ENCODE peak calls at places on chromosomes 7 and 10, in four cellular contexts. F is HepG2, H is K562, W is GM12878. R is an unnamed sample.

GRCh38 chr7:128937271-128937646 is 468 bp upstream of the IRF5 start:
- DNase-seq in F (no peak), H (no peak), W (no peak), R (no peak)

GRCh38 chr7:17233643-17234397 is 64.6 kb upstream of the AHR start:
- DNase-seq in F (no peak), H (no peak), W (peak; percentile 9), R (no peak)

GRCh38 chr10:80870282-80870681 is 332.6 kb downstream of the SH2D4B start:
- DNase-seq in F (no peak), H (no peak), W (peak; percentile 13), R (no peak)

GRCh38 chr10:30637881-30638467 is 8.4 kb upstream of the LYZL2 start:
- DNase-seq in F (peak; percentile 86), H (no peak), W (no peak), R (no peak)

GRCh38 chr10:52004342-52004949 is 305.1 kb upstream of the CSTF2T start:
- DNase-seq in F (peak; percentile 5), H (peak; percentile 22), W (no peak), R (peak; percentile 74)

GRCh38 chr7:27834179-27834921 is 94.4 kb downstream of the TAX1BP1 start:
- DNase-seq in F (no peak), H (no peak), W (no peak), R (peak; percentile 48)

GRCh38 chr10:95260397-95260881 is 30.4 kb downstream of the PDLIM1 start:
- DNase-seq in F (peak; percentile 84), H (no peak), W (no peak), R (no peak)

GRCh38 chr7:82264752-82265305 is 178.7 kb downstream of the CACNA2D1 start:
- DNase-seq in F (no peak), H (no peak), W (no peak), R (no peak)

GRCh38 chr10:70771311-70772194 is 13.6 kb downstream of the TBATA start:
- DNase-seq in F (no peak), H (no peak), W (no peak), R (no peak)

GRCh38 chr10:125238682-125239081 is 78.3 kb upstream of the CTBP2 start:
- DNase-seq in F (no peak), H (peak; percentile 18), W (no peak), R (peak; percentile 22)

GRCh38 chr10:17075510-17075909 is 54.1 kb downstream of the CUBN start:
- DNase-seq in F (peak; percentile 18), H (no peak), W (no peak), R (no peak)

GRCh38 chr7:6228363-6228762 is 44.1 kb downstream of the CYTH3 start:
- DNase-seq in F (no peak), H (peak; percentile 59), W (no peak), R (peak; percentile 30)

GRCh38 chr10:14329609-14330246 is 996 bp downstream of the FRMD4A start:
- DNase-seq in F (no peak), H (no peak), W (no peak), R (peak; percentile 51)

GRCh38 chr7:83271212-83272099 is 108.8 kb upstream of the PCLO start:
- DNase-seq in F (peak; percentile 1), H (no peak), W (no peak), R (peak; percentile 59)

GRCh38 chr7:85516675-85517074 is 329.8 kb upstream of the SEMA3D start:
- DNase-seq in F (no peak), H (no peak), W (no peak), R (no peak)

GRCh38 chr10:94192974-94193373 is 169.8 kb downstream of the NOC3L start:
- DNase-seq in F (no peak), H (no peak), W (no peak), R (no peak)

GRCh38 chr7:114922151-114922651 is 307 bp downstream of the MDFIC start:
- DNase-seq in F (no peak), H (no peak), W (no peak), R (peak; percentile 59)

GRCh38 chr7:22909958-22910357 is 87.3 kb upstream of the TOMM7 start:
- DNase-seq in F (no peak), H (no peak), W (no peak), R (no peak)

GRCh38 chr10:104581884-104582603 is 59.0 kb upstream of the SORCS3 start:
- DNase-seq in F (no peak), H (no peak), W (no peak), R (no peak)

GRCh38 chr7:132557489-132558044 is 18.7 kb downstream of the PLXNA4 start:
- DNase-seq in F (no peak), H (no peak), W (no peak), R (peak; percentile 47)

GRCh38 chr10:117535045-117535751 is 7.3 kb upstream of the EMX2 start:
- DNase-seq in F (no peak), H (no peak), W (no peak), R (peak; percentile 37)

GRCh38 chr7:98826811-98827231 is 43.0 kb downstream of the TMEM130 start:
- DNase-seq in F (no peak), H (no peak), W (no peak), R (peak; percentile 48)

GRCh38 chr10:128254486-128254885 is 128.3 kb upstream of the MKI67 start:
- DNase-seq in F (no peak), H (no peak), W (no peak), R (no peak)

GRCh38 chr7:141700848-141701371 is 1.1 kb downstream of the DENND11 start:
- DNase-seq in F (no peak), H (no peak), W (no peak), R (peak; percentile 65)

GRCh38 chr7:33850768-33851167 is 54.6 kb upstream of the BMPER start:
- DNase-seq in F (no peak), H (no peak), W (no peak), R (no peak)

GRCh38 chr7:33849004-33849403 is 56.3 kb upstream of the BMPER start:
- DNase-seq in F (no peak), H (no peak), W (no peak), R (no peak)

GRCh38 chr7:33853361-33854062 is 51.8 kb upstream of the BMPER start:
- DNase-seq in F (no peak), H (no peak), W (no peak), R (no peak)

GRCh38 chr7:33852838-33853237 is 52.5 kb upstream of the BMPER start:
- DNase-seq in F (no peak), H (no peak), W (no peak), R (no peak)

DNA sequence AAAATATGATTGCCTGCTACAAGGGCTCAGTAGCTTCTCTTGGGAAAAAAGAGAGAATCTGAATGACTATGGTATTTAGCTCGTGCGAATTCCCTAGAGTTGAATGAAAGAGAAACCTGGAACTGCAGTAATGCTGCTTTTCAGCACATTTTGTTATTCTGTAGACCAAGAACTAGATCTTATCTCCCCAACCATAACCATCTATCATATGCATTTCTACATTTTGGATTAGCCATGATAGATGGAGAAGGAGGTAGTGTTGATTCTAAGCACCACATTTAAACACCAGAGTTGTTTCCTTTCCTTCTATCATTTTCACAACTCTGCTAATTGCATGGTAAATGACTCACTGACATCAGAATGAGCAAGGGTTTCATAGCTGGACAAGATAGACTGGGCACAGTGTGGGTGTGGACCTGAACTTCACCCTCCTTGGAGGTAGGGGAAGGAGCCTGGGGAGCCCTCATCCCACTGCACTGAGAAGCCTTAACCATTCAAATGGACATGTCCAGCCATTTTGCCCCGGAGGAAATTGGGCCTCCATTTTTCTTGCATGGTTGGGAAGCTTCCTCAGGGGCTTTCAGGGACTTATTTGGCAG is 55.3 kb upstream of the BMPER start:
- DNase-seq in F (no peak), H (no peak), W (no peak), R (no peak)
- TF ChIP-seq CREB1 in F (no peak), H (no peak), W (no peak), R (no peak)

GRCh38 chr7:50492770-50493519 is 42.8 kb upstream of the FIGNL1 start:
- DNase-seq in F (peak; percentile 18), H (no peak), W (no peak), R (no peak)

GRCh38 chr7:50488379-50488778 is 38.2 kb upstream of the FIGNL1 start:
- DNase-seq in F (no peak), H (no peak), W (no peak), R (no peak)

GRCh38 chr7:50495746-50496145 is 45.6 kb upstream of the FIGNL1 start:
- DNase-seq in F (no peak), H (no peak), W (no peak), R (no peak)

GRCh38 chr7:50491943-50492342 is 41.8 kb upstream of the FIGNL1 start:
- DNase-seq in F (no peak), H (no peak), W (no peak), R (no peak)

GRCh38 chr7:50491209-50491608 is 41.1 kb upstream of the FIGNL1 start:
- DNase-seq in F (no peak), H (no peak), W (no peak), R (no peak)
- H2AFZ ChIP-seq in F (no peak overlapping the region), H (no peak overlapping the region), W (no peak overlapping the region), R (no peak overlapping the region)

DNA sequence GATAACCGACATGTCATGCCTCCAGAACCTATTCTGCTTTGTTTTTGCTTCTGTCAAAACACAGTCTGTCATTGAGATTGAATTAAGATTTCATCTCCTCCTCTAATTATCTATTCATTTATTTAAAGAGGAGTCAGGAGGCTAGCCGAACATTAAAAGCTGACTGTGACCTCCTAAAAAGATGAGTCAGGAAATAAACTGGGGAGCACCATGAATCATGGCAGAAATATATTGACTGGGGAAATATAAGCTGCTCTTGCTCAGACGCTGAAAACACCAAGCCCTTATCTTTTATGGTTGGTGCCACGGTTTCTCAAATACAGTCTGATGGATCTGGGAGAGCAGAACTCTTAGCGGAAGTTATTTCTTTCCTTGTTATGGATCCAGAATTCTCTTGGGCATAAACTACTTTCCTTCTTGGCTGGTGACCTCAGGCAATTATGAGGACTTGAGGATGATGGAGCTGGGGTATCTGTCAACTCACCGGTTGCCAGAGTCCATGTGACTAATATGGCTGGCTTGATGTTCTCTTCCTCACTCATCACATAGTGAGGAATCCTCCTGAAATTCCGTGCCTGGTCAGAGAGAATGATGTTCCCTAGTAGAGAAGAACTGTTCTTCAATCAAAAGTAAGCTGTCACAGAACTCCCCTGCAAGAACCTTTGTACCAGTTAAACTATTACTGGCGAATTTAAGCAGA is 307.6 kb upstream of the PHYHIPL start:
- DNase-seq in F (no peak), H (no peak), W (no peak), R (no peak)
- TF ChIP-seq JUNB in F (no peak), H (no peak), W (no peak), R (no peak)

DNA sequence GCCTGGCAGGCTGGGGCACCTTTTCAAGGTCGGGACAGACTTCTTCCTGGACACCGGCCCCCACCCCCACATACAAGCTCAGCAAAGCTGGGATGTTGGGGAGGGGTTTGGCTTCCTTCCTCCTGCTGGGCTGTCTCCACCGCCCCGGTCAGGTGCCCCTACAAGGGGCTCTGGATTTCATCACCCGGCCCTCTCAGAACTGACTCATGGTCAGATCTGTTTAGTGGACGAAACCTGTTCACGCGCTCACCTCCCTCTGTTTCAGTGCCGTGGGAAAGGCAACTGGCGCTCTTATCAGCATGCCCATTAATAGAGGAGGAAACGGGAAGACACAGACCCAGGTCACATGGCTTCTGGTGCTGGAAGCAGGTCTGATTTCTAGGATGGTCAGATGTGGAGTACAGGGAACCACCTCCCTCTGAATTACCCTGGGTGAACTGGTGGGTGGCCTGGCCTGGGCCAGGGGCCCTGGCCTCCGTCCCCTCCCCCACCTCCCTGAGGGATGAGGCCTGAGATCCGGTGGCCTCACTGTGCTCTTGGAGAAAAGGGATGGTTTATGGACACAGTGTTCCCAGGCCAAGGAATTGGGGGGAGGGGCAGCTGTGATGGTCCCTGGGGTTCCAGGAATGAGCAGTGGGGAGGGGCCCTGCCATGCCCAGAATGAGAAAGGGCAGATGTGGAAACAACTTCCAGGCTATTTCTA is 123.8 kb upstream of the PPIF start:
- DNase-seq in F (no peak), H (no peak), W (no peak), R (peak; percentile 46)
- TF ChIP-seq CREB1 in F (no peak), H (no peak), W (no peak), R (no peak)